ENCODE peak calls at places on chromosome 11, in six cellular contexts. One of them, this sample, is unnamed. For H3K36me3, the result is how much of the 10 kb centered on the place peaks cover.

GRCh38 chr11:61752117-61752924 is at the start of gene MYRF:
- DNase-seq in MM.1S: peak
- DNase-seq in HCT116: no peak
- DNase-seq in colonic mucosa: peak
- DNase-seq in Caco-2: peak
- DNase-seq in suprapubic skin: no peak
- DNase-seq in this sample: peak

GRCh38 chr11:124123587-124123986 is 8.3 kb downstream of the VWA5A start:
- DNase-seq in Caco-2: no peak
- DNase-seq in MM.1S: no peak
- DNase-seq in HCT116: no peak
- DNase-seq in suprapubic skin: no peak
- DNase-seq in colonic mucosa: no peak
- DNase-seq in this sample: no peak

GRCh38 chr11:76419896-76420295 is 24.9 kb upstream of the EMSY start:
- DNase-seq in HCT116: no peak
- DNase-seq in MM.1S: no peak
- DNase-seq in Caco-2: peak
- DNase-seq in colonic mucosa: no peak
- DNase-seq in suprapubic skin: no peak
- DNase-seq in this sample: no peak

GRCh38 chr11:78460468-78460867 is 42.8 kb upstream of the GAB2 start:
- DNase-seq in MM.1S: no peak
- DNase-seq in colonic mucosa: no peak
- DNase-seq in suprapubic skin: no peak
- DNase-seq in Caco-2: no peak
- DNase-seq in HCT116: no peak
- DNase-seq in this sample: no peak

GRCh38 chr11:58503361-58503856 is 4.5 kb downstream of the OR5B21 start:
- DNase-seq in suprapubic skin: no peak
- DNase-seq in Caco-2: no peak
- DNase-seq in MM.1S: peak
- DNase-seq in HCT116: no peak
- DNase-seq in colonic mucosa: no peak
- DNase-seq in this sample: no peak

GRCh38 chr11:69131644-69132300 is 24.0 kb upstream of the SMIM38 start:
- DNase-seq in HCT116: peak
- DNase-seq in colonic mucosa: peak
- DNase-seq in Caco-2: peak
- DNase-seq in MM.1S: peak
- DNase-seq in suprapubic skin: no peak
- DNase-seq in this sample: peak

GRCh38 chr11:9803685-9804413 is 140.0 kb downstream of the SWAP70 start:
- DNase-seq in Caco-2: no peak
- DNase-seq in suprapubic skin: no peak
- DNase-seq in HCT116: no peak
- DNase-seq in MM.1S: no peak
- DNase-seq in colonic mucosa: no peak
- DNase-seq in this sample: no peak

GRCh38 chr11:118411523-118411922 is 10.1 kb downstream of the ATP5MG start:
- DNase-seq in MM.1S: no peak
- DNase-seq in suprapubic skin: no peak
- DNase-seq in Caco-2: no peak
- DNase-seq in HCT116: no peak
- DNase-seq in colonic mucosa: no peak
- DNase-seq in this sample: no peak

GRCh38 chr11:66419825-66420224 is 1.0 kb upstream of the NPAS4 start:
- DNase-seq in suprapubic skin: no peak
- DNase-seq in Caco-2: no peak
- DNase-seq in colonic mucosa: no peak
- DNase-seq in MM.1S: no peak
- DNase-seq in HCT116: no peak
- DNase-seq in this sample: no peak

GRCh38 chr11:92638678-92639077 is 330.8 kb upstream of the MTNR1B start:
- DNase-seq in colonic mucosa: no peak
- DNase-seq in HCT116: no peak
- DNase-seq in MM.1S: no peak
- DNase-seq in Caco-2: no peak
- DNase-seq in suprapubic skin: no peak
- DNase-seq in this sample: no peak

GRCh38 chr11:65492637-65493366 is 6.0 kb upstream of the MALAT1 start:
- DNase-seq in HCT116: no peak
- DNase-seq in Caco-2: no peak
- DNase-seq in suprapubic skin: no peak
- DNase-seq in MM.1S: no peak
- DNase-seq in colonic mucosa: peak
- DNase-seq in this sample: peak

GRCh38 chr11:70825893-70826540 is 426.4 kb downstream of the SHANK2 start:
- DNase-seq in colonic mucosa: no peak
- DNase-seq in HCT116: no peak
- DNase-seq in MM.1S: no peak
- DNase-seq in suprapubic skin: no peak
- DNase-seq in Caco-2: no peak
- DNase-seq in this sample: no peak

GRCh38 chr11:101292661-101293240 is 163.1 kb upstream of the PGR start:
- DNase-seq in colonic mucosa: no peak
- DNase-seq in Caco-2: no peak
- DNase-seq in suprapubic skin: no peak
- DNase-seq in HCT116: no peak
- DNase-seq in MM.1S: no peak
- DNase-seq in this sample: no peak

GRCh38 chr11:59222464-59223065 is 9.8 kb upstream of the MPEG1 start:
- DNase-seq in HCT116: no peak
- DNase-seq in MM.1S: no peak
- DNase-seq in suprapubic skin: no peak
- DNase-seq in colonic mucosa: no peak
- DNase-seq in Caco-2: no peak
- DNase-seq in this sample: no peak

GRCh38 chr11:66070604-66071325 is 693 bp downstream of the PACS1 start:
- DNase-seq in MM.1S: peak
- DNase-seq in colonic mucosa: peak
- DNase-seq in suprapubic skin: peak
- DNase-seq in Caco-2: peak
- DNase-seq in HCT116: no peak
- DNase-seq in this sample: peak

GRCh38 chr11:65366340-65366773 is 11.8 kb downstream of the TIGD3 start:
- DNase-seq in MM.1S: peak
- DNase-seq in suprapubic skin: no peak
- DNase-seq in colonic mucosa: peak
- DNase-seq in Caco-2: peak
- DNase-seq in HCT116: peak
- DNase-seq in this sample: no peak

GRCh38 chr11:23730307-23730998 is 766.4 kb upstream of the LUZP2 start:
- DNase-seq in suprapubic skin: no peak
- DNase-seq in colonic mucosa: no peak
- DNase-seq in Caco-2: no peak
- DNase-seq in MM.1S: no peak
- DNase-seq in HCT116: no peak
- DNase-seq in this sample: no peak

GRCh38 chr11:22193348-22194051 is 615 bp downstream of the ANO5 start:
- DNase-seq in Caco-2: no peak
- DNase-seq in suprapubic skin: peak
- DNase-seq in colonic mucosa: peak
- DNase-seq in MM.1S: peak
- DNase-seq in HCT116: no peak
- DNase-seq in this sample: peak

GRCh38 chr11:68594123-68594522 is 90.2 kb upstream of the GAL start:
- DNase-seq in HCT116: no peak
- DNase-seq in colonic mucosa: no peak
- DNase-seq in suprapubic skin: no peak
- DNase-seq in Caco-2: no peak
- DNase-seq in MM.1S: no peak
- DNase-seq in this sample: no peak

GRCh38 chr11:65714433-65714832 is 2.4 kb downstream of the KAT5 start:
- DNase-seq in suprapubic skin: no peak
- DNase-seq in HCT116: no peak
- DNase-seq in MM.1S: no peak
- DNase-seq in Caco-2: no peak
- DNase-seq in colonic mucosa: no peak
- DNase-seq in this sample: no peak

GRCh38 chr11:78094250-78094649 is 14.6 kb upstream of the NDUFC2 start:
- DNase-seq in suprapubic skin: no peak
- DNase-seq in colonic mucosa: no peak
- DNase-seq in Caco-2: no peak
- DNase-seq in MM.1S: no peak
- DNase-seq in HCT116: no peak
- DNase-seq in this sample: no peak

GRCh38 chr11:5737091-5737490 is 843 bp downstream of the OR56B1 start:
- DNase-seq in HCT116: no peak
- DNase-seq in MM.1S: no peak
- DNase-seq in colonic mucosa: no peak
- DNase-seq in Caco-2: no peak
- DNase-seq in suprapubic skin: no peak
- DNase-seq in this sample: no peak

GRCh38 chr11:11261629-11262028 is 91.4 kb downstream of the CSNK2A3 start:
- DNase-seq in colonic mucosa: no peak
- DNase-seq in suprapubic skin: no peak
- DNase-seq in HCT116: no peak
- DNase-seq in Caco-2: no peak
- DNase-seq in MM.1S: no peak
- DNase-seq in this sample: no peak

GRCh38 chr11:117618273-117618672 is 178.7 kb downstream of the DSCAML1 start:
- DNase-seq in HCT116: no peak
- DNase-seq in Caco-2: no peak
- DNase-seq in MM.1S: no peak
- DNase-seq in suprapubic skin: no peak
- DNase-seq in colonic mucosa: no peak
- DNase-seq in this sample: no peak

GRCh38 chr11:120337133-120337895 is 1.1 kb downstream of the ARHGEF12 start:
- DNase-seq in HCT116: no peak
- DNase-seq in colonic mucosa: peak
- DNase-seq in MM.1S: peak
- DNase-seq in Caco-2: peak
- DNase-seq in suprapubic skin: no peak
- DNase-seq in this sample: peak

GRCh38 chr11:68335693-68336092 is 23.3 kb downstream of the LRP5 start:
- DNase-seq in MM.1S: no peak
- DNase-seq in HCT116: no peak
- DNase-seq in Caco-2: no peak
- DNase-seq in colonic mucosa: no peak
- DNase-seq in suprapubic skin: no peak
- DNase-seq in this sample: no peak

GRCh38 chr11:111871693-111872161 is 346 bp upstream of the ALG9 start:
- DNase-seq in MM.1S: no peak
- DNase-seq in suprapubic skin: no peak
- DNase-seq in HCT116: no peak
- DNase-seq in Caco-2: no peak
- DNase-seq in colonic mucosa: no peak
- DNase-seq in this sample: no peak

GRCh38 chr11:15969701-15970329 is 386.5 kb downstream of the SOX6 start:
- DNase-seq in MM.1S: no peak
- DNase-seq in colonic mucosa: no peak
- DNase-seq in Caco-2: no peak
- DNase-seq in HCT116: no peak
- DNase-seq in suprapubic skin: no peak
- DNase-seq in this sample: no peak

GRCh38 chr11:110130642-110131238 is 37.5 kb downstream of the ZC3H12C start:
- DNase-seq in MM.1S: no peak
- DNase-seq in suprapubic skin: no peak
- DNase-seq in HCT116: no peak
- DNase-seq in Caco-2: no peak
- DNase-seq in colonic mucosa: peak
- DNase-seq in this sample: no peak

GRCh38 chr11:46277623-46278386 is at the start of gene CREB3L1:
- DNase-seq in MM.1S: no peak
- DNase-seq in Caco-2: peak
- DNase-seq in HCT116: no peak
- DNase-seq in colonic mucosa: peak
- DNase-seq in suprapubic skin: no peak
- DNase-seq in this sample: peak

GRCh38 chr11:8354622-8355417 is 91.1 kb upstream of the LMO1 start:
- DNase-seq in suprapubic skin: no peak
- DNase-seq in Caco-2: peak
- DNase-seq in colonic mucosa: no peak
- DNase-seq in MM.1S: no peak
- DNase-seq in HCT116: no peak
- DNase-seq in this sample: no peak

GRCh38 chr11:83272627-83273026 is 13.5 kb downstream of the CCDC90B start:
- DNase-seq in suprapubic skin: no peak
- DNase-seq in MM.1S: no peak
- DNase-seq in HCT116: no peak
- DNase-seq in Caco-2: no peak
- DNase-seq in colonic mucosa: no peak
- DNase-seq in this sample: no peak
- H3K36me3 ChIP-seq in suprapubic skin: under half
- H3K36me3 ChIP-seq in MM.1S: under half
- H3K36me3 ChIP-seq in HCT116: under half
- H3K36me3 ChIP-seq in Caco-2: under half
- H3K36me3 ChIP-seq in colonic mucosa: under half
- H3K36me3 ChIP-seq in this sample: half or more

DNA sequence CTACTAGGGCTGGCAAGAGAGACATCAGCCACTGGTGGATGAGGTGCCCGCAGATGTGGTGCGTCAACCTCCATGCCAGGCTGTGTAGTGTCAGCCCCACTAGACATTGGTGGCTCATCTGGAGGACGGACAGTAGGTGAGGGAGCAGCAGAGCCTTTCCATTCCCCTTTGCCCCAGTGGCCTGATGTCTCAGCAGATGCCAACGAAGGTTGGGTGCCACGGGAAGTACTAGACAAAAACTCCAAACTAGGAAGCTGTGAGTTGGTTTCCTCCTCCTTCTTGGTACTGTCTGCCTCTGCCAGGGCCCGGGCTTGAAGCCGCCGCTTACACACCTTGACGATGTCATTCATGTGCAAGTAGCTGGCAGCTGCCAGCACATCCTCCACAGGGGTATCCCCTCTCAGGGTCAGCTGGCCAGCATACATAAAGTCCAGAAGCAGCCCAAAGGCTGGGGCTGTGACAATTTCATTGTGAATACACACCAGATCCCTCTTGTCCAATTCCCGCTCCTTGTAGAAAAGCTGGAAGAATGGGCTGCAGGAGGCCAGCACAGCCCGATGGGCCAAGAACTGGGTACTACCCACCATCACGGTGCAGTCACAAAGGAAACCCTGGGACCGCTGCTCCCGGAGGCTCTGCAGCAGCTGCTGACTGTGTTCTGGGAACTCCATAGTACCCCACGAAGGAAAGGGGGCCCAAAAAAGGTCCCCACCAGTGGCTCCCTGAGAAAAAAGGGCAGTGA is 795 bp downstream of the ZBTB3 start:
- DNase-seq in Caco-2: no peak
- DNase-seq in suprapubic skin: no peak
- DNase-seq in HCT116: no peak
- DNase-seq in MM.1S: no peak
- DNase-seq in colonic mucosa: peak
- DNase-seq in this sample: no peak
- H3K36me3 ChIP-seq in Caco-2: under half
- H3K36me3 ChIP-seq in suprapubic skin: under half
- H3K36me3 ChIP-seq in HCT116: under half
- H3K36me3 ChIP-seq in MM.1S: under half
- H3K36me3 ChIP-seq in colonic mucosa: under half
- H3K36me3 ChIP-seq in this sample: under half

GRCh38 chr11:130904380-130904779 is 11.9 kb downstream of the SNX19 start:
- DNase-seq in suprapubic skin: no peak
- DNase-seq in MM.1S: peak
- DNase-seq in Caco-2: no peak
- DNase-seq in HCT116: no peak
- DNase-seq in colonic mucosa: no peak
- DNase-seq in this sample: no peak
- H3K36me3 ChIP-seq in suprapubic skin: half or more
- H3K36me3 ChIP-seq in MM.1S: under half
- H3K36me3 ChIP-seq in Caco-2: under half
- H3K36me3 ChIP-seq in HCT116: under half
- H3K36me3 ChIP-seq in colonic mucosa: under half
- H3K36me3 ChIP-seq in this sample: half or more

GRCh38 chr11:83477772-83478171 is 191.6 kb upstream of the CCDC90B start:
- DNase-seq in colonic mucosa: no peak
- DNase-seq in HCT116: no peak
- DNase-seq in suprapubic skin: no peak
- DNase-seq in Caco-2: no peak
- DNase-seq in MM.1S: no peak
- DNase-seq in this sample: no peak
- H3K36me3 ChIP-seq in colonic mucosa: under half
- H3K36me3 ChIP-seq in HCT116: under half
- H3K36me3 ChIP-seq in suprapubic skin: under half
- H3K36me3 ChIP-seq in Caco-2: under half
- H3K36me3 ChIP-seq in MM.1S: under half
- H3K36me3 ChIP-seq in this sample: under half